ENCODE peak calls at places on chromosomes 12 and 14, in eight cellular contexts. U, M, R, W, C, X, Y and V are unnamed samples.

GRCh38 chr12:94873368-94874085 is 130.0 kb downstream of the NDUFA12 start:
- DNase-seq in U (peak; percentile 13), M (peak; percentile 45), R (no peak), W (peak; percentile 28), C (peak; percentile 6), X (no peak), Y (peak; percentile 9), V (no peak)

GRCh38 chr12:124764451-124764850 is 99.2 kb downstream of the SCARB1 start:
- DNase-seq in U (no peak), M (peak; percentile 66), R (no peak), W (peak; percentile 42), C (peak; percentile 68), X (no peak), Y (no peak), V (no peak)

GRCh38 chr14:50020799-50021198 is 95.6 kb downstream of the VCPKMT start:
- DNase-seq in U (no peak), M (no peak), R (no peak), W (no peak), C (peak; percentile 45), X (no peak), Y (no peak), V (no peak)

GRCh38 chr12:12716151-12716844 is 870 bp upstream of the CDKN1B start:
- DNase-seq in U (peak; percentile 67), M (no peak), R (no peak), W (no peak), C (peak; percentile 43), X (no peak), Y (peak; percentile 77), V (no peak)

GRCh38 chr12:125183187-125184067 is 118.2 kb downstream of the AACS start:
- DNase-seq in U (peak; percentile 60), M (peak; percentile 86), R (peak; percentile 76), W (peak; percentile 83), C (peak; percentile 82), X (peak; percentile 74), Y (peak; percentile 67), V (peak; percentile 47)

GRCh38 chr12:27652174-27652763 is 44.0 kb upstream of the REP15 start:
- DNase-seq in U (peak; percentile 64), M (no peak), R (peak; percentile 5), W (peak; percentile 69), C (peak; percentile 81), X (no peak), Y (peak; percentile 68), V (peak; percentile 31)

GRCh38 chr12:12925383-12925782 is 26.6 kb downstream of the GPRC5D start:
- DNase-seq in U (no peak), M (no peak), R (no peak), W (no peak), C (peak; percentile 56), X (no peak), Y (no peak), V (no peak)

GRCh38 chr12:87405918-87406317 is 623.3 kb downstream of the C12orf50 start:
- DNase-seq in U (no peak), M (no peak), R (no peak), W (no peak), C (no peak), X (no peak), Y (no peak), V (no peak)

GRCh38 chr14:93033983-93034670 is 81.6 kb downstream of the ITPK1 start:
- DNase-seq in U (no peak), M (no peak), R (no peak), W (peak; percentile 63), C (no peak), X (peak; percentile 53), Y (no peak), V (no peak)

GRCh38 chr12:124053855-124054254 is 80.8 kb downstream of the ZNF664 start:
- DNase-seq in U (peak; percentile 48), M (peak; percentile 45), R (no peak), W (peak; percentile 6), C (peak; percentile 79), X (no peak), Y (no peak), V (peak; percentile 50)

GRCh38 chr14:30177776-30178175 is 250.1 kb upstream of the PRKD1 start:
- DNase-seq in U (no peak), M (no peak), R (no peak), W (no peak), C (peak; percentile 60), X (no peak), Y (peak; percentile 12), V (no peak)